ENCODE peak calls at places on chromosomes 13 and 19, in nine cellular contexts. One of them, this sample, is unnamed.

GRCh38 chr19:19059837-19060611 is 3.8 kb upstream of the SLC25A42 start:
- DNase-seq in Karpas-422: no peak
- DNase-seq in PC-3: no peak
- DNase-seq in HCT116: no peak
- DNase-seq in OCI-LY7: no peak
- DNase-seq in hepatocyte: no peak
- DNase-seq in MM.1S: no peak
- DNase-seq in PC-9: no peak
- DNase-seq in SK-N-SH: no peak
- DNase-seq in this sample: no peak

GRCh38 chr13:71722206-71722605 is 144.8 kb downstream of the DACH1 start:
- DNase-seq in PC-3: no peak
- DNase-seq in OCI-LY7: no peak
- DNase-seq in PC-9: no peak
- DNase-seq in hepatocyte: no peak
- DNase-seq in Karpas-422: no peak
- DNase-seq in SK-N-SH: no peak
- DNase-seq in MM.1S: no peak
- DNase-seq in HCT116: no peak
- DNase-seq in this sample: no peak

GRCh38 chr13:80923907-80924306 is 583.0 kb upstream of the SPRY2 start:
- DNase-seq in HCT116: no peak
- DNase-seq in OCI-LY7: no peak
- DNase-seq in Karpas-422: no peak
- DNase-seq in PC-3: no peak
- DNase-seq in PC-9: no peak
- DNase-seq in hepatocyte: no peak
- DNase-seq in SK-N-SH: peak; percentile 3
- DNase-seq in MM.1S: no peak
- DNase-seq in this sample: no peak

GRCh38 chr13:30569901-30570576 is 47.7 kb upstream of the USPL1 start:
- DNase-seq in PC-9: peak; percentile 40
- DNase-seq in SK-N-SH: no peak
- DNase-seq in Karpas-422: no peak
- DNase-seq in OCI-LY7: no peak
- DNase-seq in MM.1S: no peak
- DNase-seq in PC-3: peak; percentile 88
- DNase-seq in HCT116: peak; percentile 66
- DNase-seq in hepatocyte: peak; percentile 79
- DNase-seq in this sample: peak; percentile 99

GRCh38 chr19:51196181-51196580 is 28.7 kb upstream of the CD33 start:
- DNase-seq in PC-3: no peak
- DNase-seq in hepatocyte: no peak
- DNase-seq in SK-N-SH: no peak
- DNase-seq in MM.1S: no peak
- DNase-seq in HCT116: no peak
- DNase-seq in Karpas-422: peak; percentile 56
- DNase-seq in PC-9: no peak
- DNase-seq in OCI-LY7: no peak
- DNase-seq in this sample: no peak

GRCh38 chr19:18046066-18046718 is 38.2 kb downstream of the ARRDC2 start:
- DNase-seq in MM.1S: no peak
- DNase-seq in SK-N-SH: no peak
- DNase-seq in OCI-LY7: no peak
- DNase-seq in hepatocyte: no peak
- DNase-seq in HCT116: peak; percentile 37
- DNase-seq in Karpas-422: no peak
- DNase-seq in PC-9: peak; percentile 82
- DNase-seq in PC-3: peak; percentile 92
- DNase-seq in this sample: peak; percentile 91

GRCh38 chr19:28235606-28236125 is 977.3 kb downstream of the UQCRFS1 start:
- DNase-seq in PC-9: no peak
- DNase-seq in SK-N-SH: no peak
- DNase-seq in hepatocyte: no peak
- DNase-seq in HCT116: no peak
- DNase-seq in Karpas-422: no peak
- DNase-seq in OCI-LY7: no peak
- DNase-seq in PC-3: no peak
- DNase-seq in MM.1S: no peak
- DNase-seq in this sample: no peak

GRCh38 chr13:73039201-73040108 is 19.4 kb upstream of the KLF5 start:
- DNase-seq in hepatocyte: no peak
- DNase-seq in MM.1S: no peak
- DNase-seq in HCT116: no peak
- DNase-seq in PC-3: peak; percentile 2
- DNase-seq in PC-9: no peak
- DNase-seq in SK-N-SH: no peak
- DNase-seq in OCI-LY7: no peak
- DNase-seq in Karpas-422: no peak
- DNase-seq in this sample: peak; percentile 6

GRCh38 chr13:29771247-29771646 is 79.2 kb downstream of the UBL3 start:
- DNase-seq in PC-9: no peak
- DNase-seq in OCI-LY7: peak; percentile 41
- DNase-seq in hepatocyte: peak; percentile 25
- DNase-seq in PC-3: peak; percentile 70
- DNase-seq in MM.1S: peak; percentile 22
- DNase-seq in HCT116: peak; percentile 37
- DNase-seq in SK-N-SH: peak; percentile 16
- DNase-seq in Karpas-422: peak; percentile 75
- DNase-seq in this sample: peak; percentile 48

GRCh38 chr19:47005164-47005641 is 14.4 kb upstream of the NPAS1 start:
- DNase-seq in hepatocyte: no peak
- DNase-seq in PC-3: no peak
- DNase-seq in HCT116: no peak
- DNase-seq in MM.1S: no peak
- DNase-seq in SK-N-SH: no peak
- DNase-seq in Karpas-422: no peak
- DNase-seq in OCI-LY7: no peak
- DNase-seq in PC-9: no peak
- DNase-seq in this sample: no peak

GRCh38 chr19:5967994-5968430 is 9.9 kb downstream of the RANBP3 start:
- DNase-seq in SK-N-SH: peak; percentile 79
- DNase-seq in Karpas-422: peak; percentile 79
- DNase-seq in MM.1S: peak; percentile 79
- DNase-seq in OCI-LY7: peak; percentile 70
- DNase-seq in HCT116: peak; percentile 50
- DNase-seq in PC-3: peak; percentile 81
- DNase-seq in PC-9: peak; percentile 46
- DNase-seq in hepatocyte: peak; percentile 88
- DNase-seq in this sample: peak; percentile 81

GRCh38 chr19:41666075-41666474 is 22.0 kb downstream of the CEACAM7 start:
- DNase-seq in Karpas-422: no peak
- DNase-seq in MM.1S: no peak
- DNase-seq in SK-N-SH: no peak
- DNase-seq in PC-3: no peak
- DNase-seq in HCT116: no peak
- DNase-seq in OCI-LY7: no peak
- DNase-seq in PC-9: no peak
- DNase-seq in hepatocyte: no peak
- DNase-seq in this sample: no peak

GRCh38 chr19:2917275-2918184 is 16.8 kb downstream of the ZNF57 start:
- DNase-seq in OCI-LY7: no peak
- DNase-seq in hepatocyte: no peak
- DNase-seq in HCT116: no peak
- DNase-seq in PC-9: no peak
- DNase-seq in PC-3: no peak
- DNase-seq in SK-N-SH: no peak
- DNase-seq in Karpas-422: no peak
- DNase-seq in MM.1S: no peak
- DNase-seq in this sample: no peak

GRCh38 chr13:104635879-104636278 is 1569.7 kb upstream of the SLC10A2 start:
- DNase-seq in Karpas-422: no peak
- DNase-seq in SK-N-SH: no peak
- DNase-seq in HCT116: no peak
- DNase-seq in PC-9: no peak
- DNase-seq in MM.1S: no peak
- DNase-seq in OCI-LY7: no peak
- DNase-seq in PC-3: no peak
- DNase-seq in hepatocyte: no peak
- DNase-seq in this sample: no peak

GRCh38 chr19:38649305-38650179 is 2.1 kb downstream of the ACTN4 start:
- DNase-seq in PC-3: peak; percentile 80
- DNase-seq in HCT116: no peak
- DNase-seq in OCI-LY7: no peak
- DNase-seq in hepatocyte: peak; percentile 54
- DNase-seq in SK-N-SH: no peak
- DNase-seq in Karpas-422: no peak
- DNase-seq in PC-9: peak; percentile 90
- DNase-seq in MM.1S: no peak
- DNase-seq in this sample: peak; percentile 49

DNA sequence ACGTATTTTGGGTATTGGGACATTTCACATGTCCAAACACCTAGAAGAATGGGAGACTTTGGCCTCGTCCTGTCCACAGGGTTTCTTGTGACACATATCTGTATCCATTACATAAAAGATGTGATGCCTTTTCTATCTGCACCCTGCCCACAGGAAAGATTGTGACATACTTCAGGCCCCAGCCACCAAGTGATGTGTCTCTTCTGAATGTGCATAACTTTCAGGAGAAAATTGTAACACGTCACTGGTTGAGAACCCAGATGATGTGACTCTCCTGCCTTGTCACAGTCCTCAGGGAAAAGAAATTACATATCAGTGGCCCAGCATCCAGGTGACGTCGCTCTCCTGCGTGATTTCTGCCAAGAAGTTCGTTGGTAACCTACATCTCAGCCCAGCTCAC is 21.0 kb upstream of the ZNF681 start:
- DNase-seq in HCT116: no peak
- DNase-seq in hepatocyte: no peak
- DNase-seq in Karpas-422: no peak
- DNase-seq in MM.1S: no peak
- DNase-seq in OCI-LY7: no peak
- DNase-seq in SK-N-SH: no peak
- DNase-seq in PC-9: no peak
- DNase-seq in PC-3: no peak
- DNase-seq in this sample: no peak
- H3K9me3 ChIP-seq in HCT116: peaks cover 20% of the 10 kb centered on the region
- H3K9me3 ChIP-seq in hepatocyte: no peaks in the 10 kb centered on the region
- H3K9me3 ChIP-seq in Karpas-422: no peaks in the 10 kb centered on the region
- H3K9me3 ChIP-seq in MM.1S: no peaks in the 10 kb centered on the region
- H3K9me3 ChIP-seq in OCI-LY7: no peaks in the 10 kb centered on the region
- H3K9me3 ChIP-seq in SK-N-SH: no peaks in the 10 kb centered on the region
- H3K9me3 ChIP-seq in PC-9: peaks cover 48% of the 10 kb centered on the region
- H3K9me3 ChIP-seq in PC-3: peaks cover 6% of the 10 kb centered on the region
- H3K9me3 ChIP-seq in this sample: no peaks in the 10 kb centered on the region

GRCh38 chr19:55927991-55928390 is 4.1 kb downstream of the NLRP13 start:
- DNase-seq in Karpas-422: no peak
- DNase-seq in PC-9: no peak
- DNase-seq in PC-3: no peak
- DNase-seq in hepatocyte: no peak
- DNase-seq in HCT116: no peak
- DNase-seq in OCI-LY7: no peak
- DNase-seq in MM.1S: no peak
- DNase-seq in SK-N-SH: no peak
- DNase-seq in this sample: no peak

GRCh38 chr19:55923556-55923955 is 8.6 kb downstream of the NLRP13 start:
- DNase-seq in MM.1S: no peak
- DNase-seq in hepatocyte: no peak
- DNase-seq in OCI-LY7: no peak
- DNase-seq in PC-9: no peak
- DNase-seq in Karpas-422: no peak
- DNase-seq in HCT116: no peak
- DNase-seq in PC-3: no peak
- DNase-seq in SK-N-SH: no peak
- DNase-seq in this sample: no peak
- H3K27ac ChIP-seq in MM.1S: no peak overlapping the region
- H3K27ac ChIP-seq in hepatocyte: no peak overlapping the region
- H3K27ac ChIP-seq in OCI-LY7: no peak overlapping the region
- H3K27ac ChIP-seq in PC-9: no peak overlapping the region
- H3K27ac ChIP-seq in Karpas-422: no peak overlapping the region
- H3K27ac ChIP-seq in HCT116: no peak overlapping the region
- H3K27ac ChIP-seq in PC-3: no peak overlapping the region
- H3K27ac ChIP-seq in SK-N-SH: no peak overlapping the region
- H3K27ac ChIP-seq in this sample: no peak overlapping the region

DNA sequence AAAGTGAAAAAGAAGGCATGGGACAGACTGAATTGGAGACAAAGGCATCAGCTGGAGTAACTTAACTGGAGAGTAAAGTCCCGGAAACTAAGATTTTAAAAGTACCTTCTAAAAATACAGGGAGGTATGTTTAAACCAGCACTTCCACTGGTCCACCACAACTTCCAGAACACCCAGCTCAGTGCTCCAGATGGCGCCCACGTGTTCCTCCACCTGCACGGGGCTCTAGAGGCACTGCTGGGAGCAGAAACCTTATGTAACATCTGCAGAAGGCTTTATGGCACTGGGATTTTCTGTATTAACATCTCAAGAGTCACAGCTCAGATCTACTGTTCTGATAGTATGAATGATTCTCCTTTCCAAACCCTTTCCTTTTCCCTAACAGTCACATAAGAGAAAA is 252.1 kb downstream of the DCLK1 start:
- DNase-seq in Karpas-422: no peak
- DNase-seq in PC-3: no peak
- DNase-seq in hepatocyte: no peak
- DNase-seq in OCI-LY7: no peak
- DNase-seq in SK-N-SH: no peak
- DNase-seq in MM.1S: peak; percentile 28
- DNase-seq in PC-9: no peak
- DNase-seq in HCT116: no peak
- DNase-seq in this sample: no peak
- H3K9me2 ChIP-seq in Karpas-422: no peaks in the 10 kb centered on the region
- H3K9me2 ChIP-seq in PC-3: no peaks in the 10 kb centered on the region
- H3K9me2 ChIP-seq in hepatocyte: no peaks in the 10 kb centered on the region
- H3K9me2 ChIP-seq in OCI-LY7: no peaks in the 10 kb centered on the region
- H3K9me2 ChIP-seq in SK-N-SH: no peaks in the 10 kb centered on the region
- H3K9me2 ChIP-seq in MM.1S: no peaks in the 10 kb centered on the region
- H3K9me2 ChIP-seq in PC-9: no peaks in the 10 kb centered on the region
- H3K9me2 ChIP-seq in HCT116: no peaks in the 10 kb centered on the region
- H3K9me2 ChIP-seq in this sample: no peaks in the 10 kb centered on the region

GRCh38 chr19:12411893-12412292 is 10.8 kb upstream of the ZNF799 start:
- DNase-seq in PC-3: no peak
- DNase-seq in MM.1S: no peak
- DNase-seq in PC-9: no peak
- DNase-seq in OCI-LY7: no peak
- DNase-seq in hepatocyte: no peak
- DNase-seq in SK-N-SH: no peak
- DNase-seq in HCT116: no peak
- DNase-seq in Karpas-422: no peak
- DNase-seq in this sample: no peak
- H3K9me3 ChIP-seq in PC-3: peaks cover 37% of the 10 kb centered on the region
- H3K9me3 ChIP-seq in MM.1S: no peaks in the 10 kb centered on the region
- H3K9me3 ChIP-seq in PC-9: peaks cover 12% of the 10 kb centered on the region
- H3K9me3 ChIP-seq in OCI-LY7: no peaks in the 10 kb centered on the region
- H3K9me3 ChIP-seq in hepatocyte: no peaks in the 10 kb centered on the region
- H3K9me3 ChIP-seq in SK-N-SH: no peaks in the 10 kb centered on the region
- H3K9me3 ChIP-seq in HCT116: no peaks in the 10 kb centered on the region
- H3K9me3 ChIP-seq in Karpas-422: peaks cover 4% of the 10 kb centered on the region
- H3K9me3 ChIP-seq in this sample: no peaks in the 10 kb centered on the region

GRCh38 chr19:33052352-33052972 is 12.2 kb downstream of the RHPN2 start:
- DNase-seq in SK-N-SH: no peak
- DNase-seq in Karpas-422: no peak
- DNase-seq in PC-3: peak; percentile 78
- DNase-seq in hepatocyte: peak; percentile 69
- DNase-seq in OCI-LY7: no peak
- DNase-seq in PC-9: peak; percentile 53
- DNase-seq in MM.1S: no peak
- DNase-seq in HCT116: no peak
- DNase-seq in this sample: peak; percentile 69
- H3K27ac ChIP-seq in SK-N-SH: no peak overlapping the region
- H3K27ac ChIP-seq in Karpas-422: no peak overlapping the region
- H3K27ac ChIP-seq in PC-3: peak overlapping the region; percentile 93
- H3K27ac ChIP-seq in hepatocyte: peak overlapping the region; percentile 98
- H3K27ac ChIP-seq in OCI-LY7: no peak overlapping the region
- H3K27ac ChIP-seq in PC-9: peak overlapping the region; percentile 98
- H3K27ac ChIP-seq in MM.1S: no peak overlapping the region
- H3K27ac ChIP-seq in HCT116: peak overlapping the region; percentile 57
- H3K27ac ChIP-seq in this sample: no peak overlapping the region

This sample was measured in GM23248.